ENCODE peak calls at places on chromosomes 16 and 17, in seven cellular contexts. One of them, this sample, is unnamed.
A peak's percentile ranks its signal among the peaks of the same experiment; 100 is the strongest.

GRCh38 chr17:8954339-8954738 is 11.2 kb downstream of the PIK3R5 start:
- DNase-seq in PC-3: no peak
- DNase-seq in IMR-90: no peak
- DNase-seq in left lung: peak; percentile 93
- DNase-seq in Caco-2: no peak
- DNase-seq in OCI-LY7: peak; percentile 62
- DNase-seq in AG10803: no peak
- DNase-seq in this sample: peak; percentile 71

GRCh38 chr16:19114359-19115147 is 789 bp downstream of the ITPRIPL2 start:
- DNase-seq in PC-3: peak; percentile 34
- DNase-seq in IMR-90: peak; percentile 68
- DNase-seq in left lung: peak; percentile 85
- DNase-seq in Caco-2: peak; percentile 48
- DNase-seq in OCI-LY7: no peak
- DNase-seq in AG10803: peak; percentile 61
- DNase-seq in this sample: no peak

GRCh38 chr16:4373909-4374742 is 2.5 kb downstream of the VASN start:
- DNase-seq in PC-3: peak; percentile 48
- DNase-seq in IMR-90: peak; percentile 98
- DNase-seq in left lung: no peak
- DNase-seq in Caco-2: peak; percentile 28
- DNase-seq in OCI-LY7: no peak
- DNase-seq in AG10803: peak; percentile 99
- DNase-seq in this sample: no peak

GRCh38 chr16:15961060-15961511 is 11.7 kb downstream of the ABCC1 start:
- DNase-seq in PC-3: no peak
- DNase-seq in IMR-90: peak; percentile 68
- DNase-seq in left lung: no peak
- DNase-seq in Caco-2: no peak
- DNase-seq in OCI-LY7: peak; percentile 30
- DNase-seq in AG10803: no peak
- DNase-seq in this sample: peak; percentile 97

GRCh38 chr16:56488035-56488434 is 31.8 kb downstream of the BBS2 start:
- DNase-seq in PC-3: no peak
- DNase-seq in IMR-90: no peak
- DNase-seq in left lung: no peak
- DNase-seq in Caco-2: no peak
- DNase-seq in OCI-LY7: no peak
- DNase-seq in AG10803: no peak
- DNase-seq in this sample: no peak

GRCh38 chr16:65071371-65072311 is 50.2 kb downstream of the CDH11 start:
- DNase-seq in PC-3: peak; percentile 42
- DNase-seq in IMR-90: peak; percentile 64
- DNase-seq in left lung: peak; percentile 60
- DNase-seq in Caco-2: no peak
- DNase-seq in OCI-LY7: no peak
- DNase-seq in AG10803: peak; percentile 28
- DNase-seq in this sample: no peak

GRCh38 chr16:9124908-9125584 is 33.6 kb downstream of the HAPSTR1 start:
- DNase-seq in PC-3: no peak
- DNase-seq in IMR-90: no peak
- DNase-seq in left lung: no peak
- DNase-seq in Caco-2: no peak
- DNase-seq in OCI-LY7: no peak
- DNase-seq in AG10803: no peak
- DNase-seq in this sample: no peak

GRCh38 chr17:79925242-79925957 is 86.2 kb upstream of the CBX4 start:
- DNase-seq in PC-3: peak; percentile 88
- DNase-seq in IMR-90: peak; percentile 25
- DNase-seq in left lung: peak; percentile 89
- DNase-seq in Caco-2: peak; percentile 55
- DNase-seq in OCI-LY7: no peak
- DNase-seq in AG10803: peak; percentile 31
- DNase-seq in this sample: no peak

GRCh38 chr17:27420211-27420950 is 35.9 kb upstream of the KSR1 start:
- DNase-seq in PC-3: no peak
- DNase-seq in IMR-90: no peak
- DNase-seq in left lung: no peak
- DNase-seq in Caco-2: no peak
- DNase-seq in OCI-LY7: no peak
- DNase-seq in AG10803: no peak
- DNase-seq in this sample: no peak

GRCh38 chr17:13230350-13230900 is 212.6 kb upstream of the ELAC2 start:
- DNase-seq in PC-3: peak; percentile 47
- DNase-seq in IMR-90: no peak
- DNase-seq in left lung: no peak
- DNase-seq in Caco-2: no peak
- DNase-seq in OCI-LY7: no peak
- DNase-seq in AG10803: no peak
- DNase-seq in this sample: no peak

GRCh38 chr16:87436225-87437172 is 44.4 kb downstream of the MAP1LC3B start:
- DNase-seq in PC-3: no peak
- DNase-seq in IMR-90: peak; percentile 47
- DNase-seq in left lung: no peak
- DNase-seq in Caco-2: no peak
- DNase-seq in OCI-LY7: no peak
- DNase-seq in AG10803: peak; percentile 34
- DNase-seq in this sample: peak; percentile 84

GRCh38 chr17:34930283-34930682 is 31.0 kb downstream of the CCT6B start:
- DNase-seq in PC-3: no peak
- DNase-seq in IMR-90: no peak
- DNase-seq in left lung: no peak
- DNase-seq in Caco-2: no peak
- DNase-seq in OCI-LY7: no peak
- DNase-seq in AG10803: no peak
- DNase-seq in this sample: no peak

GRCh38 chr17:50330151-50330753 is 15.7 kb upstream of the XYLT2 start:
- DNase-seq in PC-3: no peak
- DNase-seq in IMR-90: no peak
- DNase-seq in left lung: no peak
- DNase-seq in Caco-2: no peak
- DNase-seq in OCI-LY7: no peak
- DNase-seq in AG10803: no peak
- DNase-seq in this sample: no peak

GRCh38 chr17:65918450-65918849 is 273.5 kb downstream of the CEP112 start:
- DNase-seq in PC-3: no peak
- DNase-seq in IMR-90: no peak
- DNase-seq in left lung: no peak
- DNase-seq in Caco-2: no peak
- DNase-seq in OCI-LY7: no peak
- DNase-seq in AG10803: peak; percentile 12
- DNase-seq in this sample: no peak

GRCh38 chr17:77304051-77304745 is 163.4 kb downstream of the SEC14L1 start:
- DNase-seq in PC-3: no peak
- DNase-seq in IMR-90: no peak
- DNase-seq in left lung: no peak
- DNase-seq in Caco-2: no peak
- DNase-seq in OCI-LY7: no peak
- DNase-seq in AG10803: peak; percentile 44
- DNase-seq in this sample: no peak

GRCh38 chr17:33292184-33292980 is 713 bp downstream of the ASIC2 start:
- DNase-seq in PC-3: no peak
- DNase-seq in IMR-90: peak; percentile 20
- DNase-seq in left lung: peak; percentile 64
- DNase-seq in Caco-2: peak; percentile 25
- DNase-seq in OCI-LY7: no peak
- DNase-seq in AG10803: no peak
- DNase-seq in this sample: no peak

GRCh38 chr16:8777217-8777616 is 20.2 kb downstream of the TMEM186 start:
- DNase-seq in PC-3: no peak
- DNase-seq in IMR-90: no peak
- DNase-seq in left lung: no peak
- DNase-seq in Caco-2: no peak
- DNase-seq in OCI-LY7: no peak
- DNase-seq in AG10803: no peak
- DNase-seq in this sample: no peak

GRCh38 chr16:28059841-28060240 is 3.7 kb downstream of the GSG1L start:
- DNase-seq in PC-3: no peak
- DNase-seq in IMR-90: no peak
- DNase-seq in left lung: no peak
- DNase-seq in Caco-2: no peak
- DNase-seq in OCI-LY7: no peak
- DNase-seq in AG10803: no peak
- DNase-seq in this sample: no peak

GRCh38 chr17:42378597-42379594 is 9.3 kb downstream of the STAT3 start:
- DNase-seq in PC-3: no peak
- DNase-seq in IMR-90: peak; percentile 34
- DNase-seq in left lung: no peak
- DNase-seq in Caco-2: no peak
- DNase-seq in OCI-LY7: peak; percentile 46
- DNase-seq in AG10803: peak; percentile 30
- DNase-seq in this sample: no peak

GRCh38 chr17:50344712-50345380 is 1.1 kb upstream of the XYLT2 start:
- DNase-seq in PC-3: no peak
- DNase-seq in IMR-90: no peak
- DNase-seq in left lung: no peak
- DNase-seq in Caco-2: no peak
- DNase-seq in OCI-LY7: no peak
- DNase-seq in AG10803: peak; percentile 19
- DNase-seq in this sample: no peak

GRCh38 chr17:4553669-4554068 is 1.5 kb downstream of the MYBBP1A start:
- DNase-seq in PC-3: no peak
- DNase-seq in IMR-90: no peak
- DNase-seq in left lung: peak; percentile 58
- DNase-seq in Caco-2: no peak
- DNase-seq in OCI-LY7: no peak
- DNase-seq in AG10803: no peak
- DNase-seq in this sample: no peak

GRCh38 chr17:58187063-58187462 is 5.5 kb upstream of the EPX start:
- DNase-seq in PC-3: no peak
- DNase-seq in IMR-90: no peak
- DNase-seq in left lung: no peak
- DNase-seq in Caco-2: no peak
- DNase-seq in OCI-LY7: no peak
- DNase-seq in AG10803: no peak
- DNase-seq in this sample: no peak

GRCh38 chr16:10093564-10093963 is 88.7 kb downstream of the GRIN2A start:
- DNase-seq in PC-3: no peak
- DNase-seq in IMR-90: no peak
- DNase-seq in left lung: no peak
- DNase-seq in Caco-2: no peak
- DNase-seq in OCI-LY7: no peak
- DNase-seq in AG10803: peak; percentile 45
- DNase-seq in this sample: peak; percentile 14

DNA sequence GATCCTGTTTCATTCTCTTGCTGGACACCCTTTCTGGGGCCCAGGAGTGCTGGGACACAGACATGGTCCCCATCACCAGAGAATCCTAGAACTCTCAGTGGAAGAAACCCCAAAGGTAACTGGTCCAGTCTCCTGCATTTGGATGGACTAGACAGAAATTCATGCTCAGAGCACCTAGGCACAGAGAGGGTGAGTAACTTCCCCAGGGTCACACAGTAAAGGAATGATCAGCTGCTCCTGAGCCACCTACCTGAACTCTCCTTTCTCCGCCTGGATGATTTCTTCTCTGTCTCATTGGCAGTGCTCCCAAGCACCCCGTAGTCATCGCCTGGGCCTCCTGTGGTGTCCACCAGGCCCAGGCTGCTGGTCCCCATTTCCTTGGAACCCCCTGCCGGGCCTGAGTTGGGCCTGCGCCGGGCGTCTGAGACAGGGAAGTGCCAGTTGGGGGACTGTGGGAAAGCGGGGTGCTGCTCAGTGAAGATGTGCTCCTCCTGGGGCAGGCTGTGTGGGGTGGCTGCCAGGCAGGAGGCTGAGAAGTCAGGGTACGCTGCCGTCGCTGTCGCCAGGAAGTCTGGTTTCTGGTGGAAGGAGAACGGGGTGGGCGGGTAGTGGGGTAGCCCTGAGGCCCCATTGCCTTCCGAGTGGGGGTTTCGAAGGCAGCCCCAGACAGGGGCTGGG is 767 bp downstream of the MEOX1 start:
- DNase-seq in PC-3: no peak
- DNase-seq in IMR-90: no peak
- DNase-seq in left lung: no peak
- DNase-seq in Caco-2: no peak
- DNase-seq in OCI-LY7: no peak
- DNase-seq in AG10803: no peak
- DNase-seq in this sample: no peak
- H3K4me3 ChIP-seq in PC-3: no peak overlapping the region
- H3K4me3 ChIP-seq in IMR-90: no peak overlapping the region
- H3K4me3 ChIP-seq in left lung: no peak overlapping the region
- H3K4me3 ChIP-seq in Caco-2: no peak overlapping the region
- H3K4me3 ChIP-seq in OCI-LY7: no peak overlapping the region
- H3K4me3 ChIP-seq in AG10803: no peak overlapping the region
- H3K4me3 ChIP-seq in this sample: no peak overlapping the region

GRCh38 chr16:14529010-14529669 is 100.9 kb downstream of the PARN start:
- DNase-seq in PC-3: peak; percentile 80
- DNase-seq in IMR-90: peak; percentile 93
- DNase-seq in left lung: no peak
- DNase-seq in Caco-2: peak; percentile 76
- DNase-seq in OCI-LY7: peak; percentile 78
- DNase-seq in AG10803: peak; percentile 94
- DNase-seq in this sample: peak; percentile 70
- H3K4me3 ChIP-seq in PC-3: no peak overlapping the region
- H3K4me3 ChIP-seq in IMR-90: peak overlapping the region; percentile 26
- H3K4me3 ChIP-seq in left lung: no peak overlapping the region
- H3K4me3 ChIP-seq in Caco-2: no peak overlapping the region
- H3K4me3 ChIP-seq in OCI-LY7: no peak overlapping the region
- H3K4me3 ChIP-seq in AG10803: peak overlapping the region; percentile 41
- H3K4me3 ChIP-seq in this sample: no peak overlapping the region

DNA sequence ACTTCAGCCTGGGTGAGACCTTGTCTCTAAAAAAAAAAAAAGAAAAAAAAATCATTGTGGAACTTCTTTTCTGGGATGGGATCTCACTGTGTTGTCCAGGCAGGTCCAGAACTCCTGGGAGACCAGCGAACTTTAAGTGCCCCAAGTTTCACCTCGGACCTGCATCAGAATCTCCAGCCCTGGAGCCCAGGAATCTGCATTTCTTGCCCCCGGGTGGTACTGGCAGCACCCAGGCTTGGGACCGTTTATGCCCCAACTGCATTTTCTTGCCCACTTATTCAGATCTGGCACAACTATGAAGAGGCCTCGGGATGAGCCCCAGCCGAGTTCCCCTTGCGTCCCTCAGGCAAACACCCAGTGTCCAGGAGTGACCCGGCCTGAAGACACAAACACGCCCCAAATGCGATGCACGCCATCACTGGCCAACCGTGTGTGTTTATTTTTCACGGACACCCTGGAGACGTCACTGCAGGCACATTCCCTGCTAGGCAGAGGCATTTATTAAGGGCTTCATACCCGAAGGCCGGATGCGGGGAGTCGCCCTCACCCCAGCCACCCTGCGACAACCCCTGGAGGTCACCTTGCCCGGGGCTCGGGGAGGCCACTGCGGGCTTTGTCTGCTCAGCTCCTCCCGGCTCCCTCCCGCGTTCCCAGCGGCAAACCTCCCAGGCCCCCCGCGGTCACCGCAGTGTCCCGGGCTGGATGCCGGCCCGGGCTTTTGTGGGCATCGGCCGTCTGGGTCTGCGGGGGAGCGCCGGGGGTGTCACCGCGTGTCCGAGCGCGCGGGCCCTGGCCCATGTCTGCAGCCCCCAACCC is 684 bp upstream of the SPIRE2 start:
- DNase-seq in PC-3: peak; percentile 33
- DNase-seq in IMR-90: peak; percentile 62
- DNase-seq in left lung: peak; percentile 80
- DNase-seq in Caco-2: peak; percentile 80
- DNase-seq in OCI-LY7: no peak
- DNase-seq in AG10803: peak; percentile 62
- DNase-seq in this sample: no peak
- H3K4me3 ChIP-seq in PC-3: peak overlapping the region; percentile 65
- H3K4me3 ChIP-seq in IMR-90: peak overlapping the region; percentile 32
- H3K4me3 ChIP-seq in left lung: peak overlapping the region; percentile 48
- H3K4me3 ChIP-seq in Caco-2: peak overlapping the region; percentile 89
- H3K4me3 ChIP-seq in OCI-LY7: peak overlapping the region; percentile 40
- H3K4me3 ChIP-seq in AG10803: peak overlapping the region; percentile 59
- H3K4me3 ChIP-seq in this sample: peak overlapping the region; percentile 18

GRCh38 chr17:48574523-48575065 is 3.6 kb downstream of the HOXB4 start:
- DNase-seq in PC-3: no peak
- DNase-seq in IMR-90: no peak
- DNase-seq in left lung: no peak
- DNase-seq in Caco-2: no peak
- DNase-seq in OCI-LY7: no peak
- DNase-seq in AG10803: no peak
- DNase-seq in this sample: no peak
- H3K4me3 ChIP-seq in PC-3: no peak overlapping the region
- H3K4me3 ChIP-seq in IMR-90: peak overlapping the region; percentile 31
- H3K4me3 ChIP-seq in left lung: no peak overlapping the region
- H3K4me3 ChIP-seq in Caco-2: no peak overlapping the region
- H3K4me3 ChIP-seq in OCI-LY7: no peak overlapping the region
- H3K4me3 ChIP-seq in AG10803: peak overlapping the region; percentile 59
- H3K4me3 ChIP-seq in this sample: no peak overlapping the region